ENCODE peak calls at places on chromosome 22, in four cellular contexts. G is A549, X is neural progenitor cell, M is DND-41. R is an unnamed sample.

GRCh38 chr22:50610581-50610980 is 10.0 kb downstream of the MAPK8IP2 start:
- DNase-seq in M (no peak), X (no peak), G (no peak), R (no peak)

GRCh38 chr22:19176732-19177131 is 1.8 kb downstream of the SLC25A1 start:
- DNase-seq in G (no peak), X (peak; percentile 6), M (no peak), R (no peak)

GRCh38 chr22:18056161-18056666 is 21.6 kb upstream of the PEX26 start:
- DNase-seq in M (no peak), G (peak; percentile 44), X (no peak), R (no peak)

GRCh38 chr22:45731798-45732495 is 60.3 kb downstream of the ATXN10 start:
- DNase-seq in M (no peak), X (peak; percentile 17), G (peak; percentile 53), R (no peak)

GRCh38 chr22:22246706-22247105 is 2.1 kb downstream of the VPREB1 start:
- DNase-seq in X (no peak), M (no peak), G (no peak), R (no peak)

GRCh38 chr22:46065733-46066454 is 84.4 kb upstream of the PPARA start:
- DNase-seq in G (no peak), X (no peak), M (no peak), R (no peak)

GRCh38 chr22:22431271-22432220 is 77.0 kb downstream of the ZNF280B start:
- DNase-seq in X (peak; percentile 75), G (peak; percentile 48), M (peak; percentile 71), R (peak; percentile 49)

GRCh38 chr22:24977370-24978230 is 25.1 kb downstream of the KIAA1671 start:
- DNase-seq in G (no peak), X (peak; percentile 49), M (no peak), R (no peak)

GRCh38 chr22:40453676-40454075 is 83.3 kb downstream of the SGSM3 start:
- DNase-seq in X (no peak), G (no peak), M (no peak), R (no peak)

GRCh38 chr22:22884010-22884887 is 3.4 kb upstream of the IGLL5 start:
- DNase-seq in X (peak; percentile 86), G (peak; percentile 65), M (peak; percentile 92), R (peak; percentile 52)

GRCh38 chr22:41971431-41971830 is 2.2 kb downstream of the SEPTIN3 start:
- DNase-seq in X (no peak), M (no peak), G (no peak), R (no peak)

GRCh38 chr22:41966225-41966606 is 3.0 kb upstream of the SEPTIN3 start:
- DNase-seq in X (no peak), G (no peak), M (no peak), R (no peak)

GRCh38 chr22:41968601-41969000 is 642 bp upstream of the SEPTIN3 start:
- DNase-seq in X (no peak), G (no peak), M (no peak), R (no peak)

GRCh38 chr22:41966607-41967240 is 2.5 kb upstream of the SEPTIN3 start:
- DNase-seq in M (peak; percentile 43), X (peak; percentile 58), G (peak; percentile 78), R (no peak)

DNA sequence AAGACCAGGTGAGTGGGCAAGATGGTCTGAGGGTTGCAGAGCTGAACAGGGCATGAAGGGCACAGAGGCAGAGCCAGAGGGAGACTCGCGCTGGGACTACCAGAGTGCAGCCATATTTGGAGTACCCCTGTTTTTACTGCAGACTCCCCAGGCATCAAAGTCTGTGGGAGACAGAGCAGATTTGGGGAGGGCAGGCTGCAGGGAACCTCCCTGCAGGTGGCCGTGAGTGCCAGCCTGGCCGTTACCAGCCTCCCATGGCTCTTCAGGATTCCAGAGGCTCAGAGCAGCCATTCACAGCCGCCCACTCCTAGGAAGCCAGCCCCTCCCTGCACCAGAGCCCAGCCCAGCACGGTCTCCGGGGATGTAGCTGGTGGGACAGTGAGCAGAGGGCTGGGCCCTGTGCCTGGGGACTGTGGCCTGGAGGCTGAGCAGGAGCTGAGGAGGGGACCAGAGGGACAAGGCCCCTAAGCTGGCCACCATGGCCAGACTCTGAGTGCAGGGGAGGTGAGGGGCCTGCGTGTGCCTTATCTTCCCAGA is at the start of gene SEPTIN3:
- DNase-seq in X (peak; percentile 67), G (no peak), M (no peak), R (no peak)
- H3K4me2 ChIP-seq in X (no peak within 1 kb of the TSS), G (no peak within 1 kb of the TSS), M (no peak within 1 kb of the TSS), R (no peak within 1 kb of the TSS)

GRCh38 chr22:37335819-37336199 is 53.5 kb downstream of the CYTH4 start:
- DNase-seq in G (no peak), X (peak; percentile 51), M (no peak), R (no peak)

GRCh38 chr22:37336474-37337028 is 54.2 kb downstream of the CYTH4 start:
- DNase-seq in X (no peak), G (peak; percentile 39), M (no peak), R (no peak)

GRCh38 chr22:37333724-37334460 is 51.6 kb downstream of the CYTH4 start:
- DNase-seq in X (no peak), M (no peak), G (no peak), R (no peak)

GRCh38 chr22:37334461-37334858 is 52.2 kb downstream of the CYTH4 start:
- DNase-seq in G (no peak), X (peak; percentile 76), M (no peak), R (no peak)

DNA sequence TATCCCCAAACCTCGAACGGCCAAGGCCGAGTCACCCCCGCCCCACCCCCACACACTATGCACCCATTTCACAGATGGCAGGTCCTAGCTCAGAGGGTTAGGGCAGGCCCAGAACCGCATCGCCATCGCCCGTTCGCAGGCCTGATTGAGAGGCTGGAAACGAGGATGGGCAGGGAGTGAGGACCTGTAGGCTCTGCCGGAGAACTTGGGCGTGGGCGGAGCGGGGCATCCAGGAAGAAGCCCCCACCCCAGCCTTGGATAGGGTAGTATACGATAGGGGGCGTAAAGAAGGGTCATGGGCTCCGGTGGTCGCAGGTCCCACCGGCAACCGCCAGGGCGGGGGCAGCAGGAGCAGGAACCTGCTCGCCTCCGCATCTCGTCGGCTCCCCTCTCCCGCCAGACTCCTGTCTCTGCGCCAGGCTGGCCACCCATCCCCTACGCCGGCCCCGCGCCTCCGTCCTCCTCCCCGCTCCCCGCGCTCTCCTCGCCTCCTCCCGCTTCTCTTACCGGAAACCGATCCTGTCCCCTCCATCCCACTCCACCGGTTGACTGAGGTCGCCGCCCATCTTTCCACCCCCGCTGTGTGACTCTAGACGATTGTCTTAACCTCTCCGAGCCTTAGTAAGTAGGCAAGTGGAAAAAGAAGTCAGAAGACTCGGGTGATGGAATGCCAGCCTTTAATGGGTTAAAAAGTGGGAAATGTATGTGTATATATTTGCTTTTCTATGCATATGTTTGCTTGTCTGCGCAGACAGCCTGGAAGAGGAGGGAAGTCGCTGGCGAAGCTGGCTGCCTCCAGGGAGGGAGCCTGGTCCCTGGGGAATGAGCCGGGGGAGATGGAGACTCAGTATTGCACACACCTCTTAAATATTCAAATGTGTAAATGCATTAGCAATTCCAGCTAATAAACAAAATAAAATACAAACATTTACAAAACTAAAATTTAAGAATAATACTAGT is 52.8 kb downstream of the CYTH4 start:
- DNase-seq in X (peak; percentile 78), G (peak; percentile 59), M (no peak), R (no peak)
- H3K4me2 ChIP-seq in X (peak overlapping the region; percentile 81), G (peak overlapping the region; percentile 93), M (no peak overlapping the region), R (peak overlapping the region; percentile 45)

DNA sequence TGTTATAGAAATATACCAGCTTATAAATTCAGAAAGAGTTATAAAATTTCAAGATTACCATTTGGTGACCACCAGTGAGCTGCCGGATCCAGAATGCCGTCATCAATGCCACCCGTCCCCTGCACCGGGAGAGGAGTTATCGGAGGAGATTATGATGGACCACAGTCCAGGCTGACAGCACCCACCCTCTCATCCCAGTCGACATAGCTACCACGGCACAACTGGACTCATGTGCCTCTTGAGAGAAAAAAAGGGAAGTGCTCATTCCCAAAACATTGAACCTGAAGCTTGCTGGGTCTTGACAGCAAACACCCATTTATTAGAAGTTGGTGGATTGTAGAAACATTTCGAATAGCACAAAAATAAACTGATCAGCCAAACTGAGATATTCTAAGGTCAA is 1331.5 kb downstream of the TBC1D22A start:
- DNase-seq in X (no peak), G (no peak), M (no peak), R (no peak)
- H3K4me2 ChIP-seq in X (no peak overlapping the region), G (no peak overlapping the region), M (no peak overlapping the region), R (no peak overlapping the region)

GRCh38 chr22:31093956-31094622 is 13.0 kb downstream of the SMTN start:
- DNase-seq in M (no peak), G (no peak), X (no peak), R (no peak)
- H3K4me2 ChIP-seq in M (no peak overlapping the region), G (no peak overlapping the region), X (no peak overlapping the region), R (no peak overlapping the region)

GRCh38 chr22:49426618-49427266 is 400.9 kb downstream of the BRD1 start:
- DNase-seq in G (no peak), M (no peak), X (no peak), R (no peak)
- H3K4me2 ChIP-seq in G (no peak overlapping the region), M (no peak overlapping the region), X (no peak overlapping the region), R (no peak overlapping the region)

GRCh38 chr22:33564683-33565082 is 355.6 kb downstream of the LARGE1 start:
- DNase-seq in G (no peak), M (no peak), X (no peak), R (no peak)

GRCh38 chr22:33565580-33565995 is 354.7 kb downstream of the LARGE1 start:
- DNase-seq in G (no peak), X (no peak), M (no peak), R (no peak)

GRCh38 chr22:33570110-33570509 is 350.2 kb downstream of the LARGE1 start:
- DNase-seq in M (no peak), G (no peak), X (no peak), R (no peak)

GRCh38 chr22:33569547-33569946 is 350.7 kb downstream of the LARGE1 start:
- DNase-seq in X (no peak), G (no peak), M (no peak), R (no peak)

GRCh38 chr22:33568934-33569496 is 351.3 kb downstream of the LARGE1 start:
- DNase-seq in X (no peak), M (no peak), G (no peak), R (no peak)
- H3K4me2 ChIP-seq in X (peak overlapping the region; percentile 55), M (no peak overlapping the region), G (no peak overlapping the region), R (no peak overlapping the region)

GRCh38 chr22:44357962-44358553 is 45.3 kb upstream of the SHISAL1 start:
- DNase-seq in X (peak; percentile 71), G (no peak), M (no peak), R (no peak)

GRCh38 chr22:44353063-44353440 is 40.3 kb upstream of the SHISAL1 start:
- DNase-seq in X (no peak), M (no peak), G (no peak), R (no peak)

GRCh38 chr22:44354288-44354687 is 41.5 kb upstream of the SHISAL1 start:
- DNase-seq in M (no peak), X (no peak), G (no peak), R (no peak)

GRCh38 chr22:44357296-44357961 is 44.7 kb upstream of the SHISAL1 start:
- DNase-seq in M (no peak), X (peak; percentile 56), G (no peak), R (no peak)

GRCh38 chr22:44355688-44356070 is 42.9 kb upstream of the SHISAL1 start:
- DNase-seq in G (no peak), X (no peak), M (no peak), R (no peak)
- H3K4me2 ChIP-seq in G (no peak overlapping the region), X (no peak overlapping the region), M (no peak overlapping the region), R (no peak overlapping the region)